ENCODE peak calls at places on chromosomes 1 and 21, in seven cellular contexts. One of them, this sample, is unnamed.
A peak's percentile ranks its signal among the peaks of the same experiment; 100 is the strongest.

GRCh38 chr1:244369256-244370057 is 82.3 kb downstream of the ADSS2 start:
- DNase-seq in cardiac fibroblast: no peak
- DNase-seq in T-cell: no peak
- DNase-seq in iPS-NIHi11: peak; percentile 29
- DNase-seq in CD8-positive, alpha-beta memory T cell: no peak
- DNase-seq in amygdala: no peak
- DNase-seq in fibroblast of mammary gland: peak; percentile 78
- DNase-seq in this sample: peak; percentile 82

GRCh38 chr21:31959881-31960280 is 87.1 kb downstream of the HUNK start:
- DNase-seq in cardiac fibroblast: no peak
- DNase-seq in T-cell: no peak
- DNase-seq in iPS-NIHi11: no peak
- DNase-seq in CD8-positive, alpha-beta memory T cell: no peak
- DNase-seq in amygdala: no peak
- DNase-seq in fibroblast of mammary gland: no peak
- DNase-seq in this sample: no peak

GRCh38 chr21:17796503-17796902 is 22.7 kb downstream of the C21orf91 start:
- DNase-seq in cardiac fibroblast: no peak
- DNase-seq in T-cell: no peak
- DNase-seq in iPS-NIHi11: no peak
- DNase-seq in CD8-positive, alpha-beta memory T cell: no peak
- DNase-seq in amygdala: no peak
- DNase-seq in fibroblast of mammary gland: no peak
- DNase-seq in this sample: no peak

GRCh38 chr1:41493117-41493536 is 8.6 kb upstream of the EDN2 start:
- DNase-seq in cardiac fibroblast: peak; percentile 97
- DNase-seq in T-cell: no peak
- DNase-seq in iPS-NIHi11: no peak
- DNase-seq in CD8-positive, alpha-beta memory T cell: no peak
- DNase-seq in amygdala: no peak
- DNase-seq in fibroblast of mammary gland: peak; percentile 96
- DNase-seq in this sample: no peak

GRCh38 chr1:15062479-15063099 is 91.0 kb upstream of the TMEM51 start:
- DNase-seq in cardiac fibroblast: peak; percentile 6
- DNase-seq in T-cell: no peak
- DNase-seq in iPS-NIHi11: peak; percentile 70
- DNase-seq in CD8-positive, alpha-beta memory T cell: no peak
- DNase-seq in amygdala: no peak
- DNase-seq in fibroblast of mammary gland: no peak
- DNase-seq in this sample: no peak

GRCh38 chr1:100414693-100415092 is 62.4 kb downstream of the CDC14A start:
- DNase-seq in cardiac fibroblast: no peak
- DNase-seq in T-cell: no peak
- DNase-seq in iPS-NIHi11: no peak
- DNase-seq in CD8-positive, alpha-beta memory T cell: peak; percentile 59
- DNase-seq in amygdala: no peak
- DNase-seq in fibroblast of mammary gland: peak; percentile 6
- DNase-seq in this sample: no peak

GRCh38 chr21:34693192-34693810 is 24.5 kb downstream of the CLIC6 start:
- DNase-seq in cardiac fibroblast: peak; percentile 83
- DNase-seq in T-cell: peak; percentile 35
- DNase-seq in iPS-NIHi11: peak; percentile 73
- DNase-seq in CD8-positive, alpha-beta memory T cell: peak; percentile 31
- DNase-seq in amygdala: no peak
- DNase-seq in fibroblast of mammary gland: peak; percentile 80
- DNase-seq in this sample: peak; percentile 43

GRCh38 chr1:44733365-44733764 is 2.4 kb upstream of the RNU5D-1 start:
- DNase-seq in cardiac fibroblast: peak; percentile 85
- DNase-seq in T-cell: no peak
- DNase-seq in iPS-NIHi11: no peak
- DNase-seq in CD8-positive, alpha-beta memory T cell: no peak
- DNase-seq in amygdala: no peak
- DNase-seq in fibroblast of mammary gland: peak; percentile 97
- DNase-seq in this sample: no peak

GRCh38 chr1:9248341-9249262 is 14.0 kb downstream of the H6PD start:
- DNase-seq in cardiac fibroblast: no peak
- DNase-seq in T-cell: no peak
- DNase-seq in iPS-NIHi11: no peak
- DNase-seq in CD8-positive, alpha-beta memory T cell: no peak
- DNase-seq in amygdala: no peak
- DNase-seq in fibroblast of mammary gland: no peak
- DNase-seq in this sample: no peak

GRCh38 chr1:1889090-1889750 is 1.7 kb downstream of the GNB1 start:
- DNase-seq in cardiac fibroblast: peak; percentile 44
- DNase-seq in T-cell: no peak
- DNase-seq in iPS-NIHi11: no peak
- DNase-seq in CD8-positive, alpha-beta memory T cell: no peak
- DNase-seq in amygdala: no peak
- DNase-seq in fibroblast of mammary gland: no peak
- DNase-seq in this sample: no peak

GRCh38 chr1:110555807-110556470 is 37.0 kb upstream of the KCNA10 start:
- DNase-seq in cardiac fibroblast: no peak
- DNase-seq in T-cell: no peak
- DNase-seq in iPS-NIHi11: no peak
- DNase-seq in CD8-positive, alpha-beta memory T cell: no peak
- DNase-seq in amygdala: peak; percentile 64
- DNase-seq in fibroblast of mammary gland: no peak
- DNase-seq in this sample: peak; percentile 25

GRCh38 chr1:87450615-87451209 is 122.0 kb downstream of the LMO4 start:
- DNase-seq in cardiac fibroblast: no peak
- DNase-seq in T-cell: no peak
- DNase-seq in iPS-NIHi11: no peak
- DNase-seq in CD8-positive, alpha-beta memory T cell: no peak
- DNase-seq in amygdala: no peak
- DNase-seq in fibroblast of mammary gland: no peak
- DNase-seq in this sample: peak; percentile 65

GRCh38 chr1:70188522-70188921 is 16.9 kb downstream of the LRRC40 start:
- DNase-seq in cardiac fibroblast: no peak
- DNase-seq in T-cell: no peak
- DNase-seq in iPS-NIHi11: no peak
- DNase-seq in CD8-positive, alpha-beta memory T cell: no peak
- DNase-seq in amygdala: no peak
- DNase-seq in fibroblast of mammary gland: no peak
- DNase-seq in this sample: no peak

GRCh38 chr1:199046618-199047017 is 407.8 kb downstream of the PTPRC start:
- DNase-seq in cardiac fibroblast: peak; percentile 22
- DNase-seq in T-cell: no peak
- DNase-seq in iPS-NIHi11: no peak
- DNase-seq in CD8-positive, alpha-beta memory T cell: no peak
- DNase-seq in amygdala: no peak
- DNase-seq in fibroblast of mammary gland: peak; percentile 3
- DNase-seq in this sample: no peak

GRCh38 chr21:44917446-44918106 is 3.1 kb downstream of the ITGB2 start:
- DNase-seq in cardiac fibroblast: no peak
- DNase-seq in T-cell: no peak
- DNase-seq in iPS-NIHi11: no peak
- DNase-seq in CD8-positive, alpha-beta memory T cell: no peak
- DNase-seq in amygdala: no peak
- DNase-seq in fibroblast of mammary gland: no peak
- DNase-seq in this sample: no peak

GRCh38 chr1:2807678-2808385 is 6.3 kb upstream of the TTC34 start:
- DNase-seq in cardiac fibroblast: no peak
- DNase-seq in T-cell: no peak
- DNase-seq in iPS-NIHi11: no peak
- DNase-seq in CD8-positive, alpha-beta memory T cell: no peak
- DNase-seq in amygdala: no peak
- DNase-seq in fibroblast of mammary gland: no peak
- DNase-seq in this sample: no peak

GRCh38 chr1:202010042-202011015 is at the start of gene ELF3:
- DNase-seq in cardiac fibroblast: no peak
- DNase-seq in T-cell: no peak
- DNase-seq in iPS-NIHi11: peak; percentile 92
- DNase-seq in CD8-positive, alpha-beta memory T cell: no peak
- DNase-seq in amygdala: no peak
- DNase-seq in fibroblast of mammary gland: no peak
- DNase-seq in this sample: peak; percentile 98

GRCh38 chr1:172656576-172656975 is 2.3 kb upstream of the FASLG start:
- DNase-seq in cardiac fibroblast: no peak
- DNase-seq in T-cell: no peak
- DNase-seq in iPS-NIHi11: no peak
- DNase-seq in CD8-positive, alpha-beta memory T cell: no peak
- DNase-seq in amygdala: no peak
- DNase-seq in fibroblast of mammary gland: no peak
- DNase-seq in this sample: no peak

GRCh38 chr1:10508511-10508951 is 33.8 kb downstream of the PEX14 start:
- DNase-seq in cardiac fibroblast: no peak
- DNase-seq in T-cell: no peak
- DNase-seq in iPS-NIHi11: peak; percentile 71
- DNase-seq in CD8-positive, alpha-beta memory T cell: no peak
- DNase-seq in amygdala: no peak
- DNase-seq in fibroblast of mammary gland: no peak
- DNase-seq in this sample: peak; percentile 69

GRCh38 chr21:43209575-43210453 is 41.0 kb downstream of the CRYAA start:
- DNase-seq in cardiac fibroblast: peak; percentile 94
- DNase-seq in T-cell: no peak
- DNase-seq in iPS-NIHi11: no peak
- DNase-seq in CD8-positive, alpha-beta memory T cell: no peak
- DNase-seq in amygdala: no peak
- DNase-seq in fibroblast of mammary gland: peak; percentile 56
- DNase-seq in this sample: peak; percentile 21

GRCh38 chr1:21599402-21599801 is 69.8 kb downstream of the RAP1GAP start:
- DNase-seq in cardiac fibroblast: no peak
- DNase-seq in T-cell: no peak
- DNase-seq in iPS-NIHi11: no peak
- DNase-seq in CD8-positive, alpha-beta memory T cell: no peak
- DNase-seq in amygdala: no peak
- DNase-seq in fibroblast of mammary gland: no peak
- DNase-seq in this sample: no peak

GRCh38 chr1:78577257-78578100 is 42.8 kb upstream of the IFI44L start:
- DNase-seq in cardiac fibroblast: peak; percentile 37
- DNase-seq in T-cell: no peak
- DNase-seq in iPS-NIHi11: no peak
- DNase-seq in CD8-positive, alpha-beta memory T cell: no peak
- DNase-seq in amygdala: no peak
- DNase-seq in fibroblast of mammary gland: peak; percentile 9
- DNase-seq in this sample: no peak

GRCh38 chr1:164611754-164612642 is 53.0 kb downstream of the PBX1 start:
- DNase-seq in cardiac fibroblast: peak; percentile 72
- DNase-seq in T-cell: no peak
- DNase-seq in iPS-NIHi11: peak; percentile 61
- DNase-seq in CD8-positive, alpha-beta memory T cell: no peak
- DNase-seq in amygdala: no peak
- DNase-seq in fibroblast of mammary gland: peak; percentile 66
- DNase-seq in this sample: peak; percentile 55

GRCh38 chr1:164602480-164603093 is 43.6 kb downstream of the PBX1 start:
- DNase-seq in cardiac fibroblast: no peak
- DNase-seq in T-cell: no peak
- DNase-seq in iPS-NIHi11: peak; percentile 61
- DNase-seq in CD8-positive, alpha-beta memory T cell: no peak
- DNase-seq in amygdala: peak; percentile 8
- DNase-seq in fibroblast of mammary gland: peak; percentile 45
- DNase-seq in this sample: peak; percentile 72

GRCh38 chr1:236545621-236546169 is 21.9 kb downstream of the LGALS8 start:
- DNase-seq in cardiac fibroblast: no peak
- DNase-seq in T-cell: no peak
- DNase-seq in iPS-NIHi11: no peak
- DNase-seq in CD8-positive, alpha-beta memory T cell: no peak
- DNase-seq in amygdala: no peak
- DNase-seq in fibroblast of mammary gland: no peak
- DNase-seq in this sample: no peak

GRCh38 chr1:171220551-171221175 is 27.6 kb upstream of the FMO1 start:
- DNase-seq in cardiac fibroblast: peak; percentile 75
- DNase-seq in T-cell: no peak
- DNase-seq in iPS-NIHi11: peak; percentile 54
- DNase-seq in CD8-positive, alpha-beta memory T cell: no peak
- DNase-seq in amygdala: no peak
- DNase-seq in fibroblast of mammary gland: peak; percentile 19
- DNase-seq in this sample: peak; percentile 89

This sample was measured in H9.